ENCODE peak calls at places on chromosome 12, in four cellular contexts. T, W, G and K are unnamed samples.

GRCh38 chr12:80015660-80016059 is 80.8 kb upstream of the PPP1R12A start:
- DNase-seq in T (no peak), G (no peak), W (no peak), K (no peak)

GRCh38 chr12:95286713-95287112 is 69.1 kb downstream of the VEZT start:
- DNase-seq in W (no peak), T (no peak), G (no peak), K (no peak)

GRCh38 chr12:25585021-25585523 is 32.0 kb upstream of the LMNTD1 start:
- DNase-seq in W (no peak), G (no peak), T (no peak), K (no peak)

GRCh38 chr12:129605666-129606065 is 298.2 kb downstream of the TMEM132D start:
- DNase-seq in W (no peak), G (no peak), T (no peak), K (no peak)

GRCh38 chr12:124326899-124327298 is 32.0 kb downstream of the RFLNA start:
- DNase-seq in W (no peak), G (no peak), T (no peak), K (no peak)

GRCh38 chr12:51202650-51203198 is 15.1 kb downstream of the POU6F1 start:
- DNase-seq in T (no peak), G (no peak), W (no peak), K (no peak)

GRCh38 chr12:84038241-84038640 is 874.4 kb downstream of the SLC6A15 start:
- DNase-seq in T (no peak), W (no peak), G (no peak), K (no peak)

GRCh38 chr12:32039341-32039740 is 67.3 kb upstream of the BICD1 start:
- DNase-seq in W (no peak), T (no peak), G (peak; percentile 44), K (no peak)

GRCh38 chr12:62671321-62671720 is 204.7 kb downstream of the MON2 start:
- DNase-seq in G (no peak), W (no peak), T (no peak), K (no peak)

GRCh38 chr12:6752181-6752930 is 585 bp downstream of the MLF2 start:
- DNase-seq in W (no peak), T (peak; percentile 51), G (peak; percentile 66), K (peak; percentile 86)

GRCh38 chr12:39620664-39621658 is 1.4 kb upstream of the ABCD2 start:
- DNase-seq in G (no peak), W (peak; percentile 64), T (no peak), K (no peak)

GRCh38 chr12:127779301-127780045 is 487.5 kb upstream of the TMEM132C start:
- DNase-seq in W (no peak), T (no peak), G (no peak), K (no peak)

GRCh38 chr12:88325076-88325827 is 183.1 kb downstream of the TMTC3 start:
- DNase-seq in W (no peak), T (no peak), G (no peak), K (peak; percentile 16)

GRCh38 chr12:108455706-108456105 is 59.4 kb upstream of the FICD start:
- DNase-seq in T (no peak), G (no peak), W (peak; percentile 26), K (no peak)

GRCh38 chr12:31215521-31216232 is 110.3 kb downstream of the SINHCAF start:
- DNase-seq in G (no peak), T (no peak), W (no peak), K (no peak)

GRCh38 chr12:3492868-3493224 is 1.8 kb downstream of the PRMT8 start:
- DNase-seq in G (no peak), W (no peak), T (no peak), K (no peak)

GRCh38 chr12:3493225-3494049 is 2.4 kb downstream of the PRMT8 start:
- DNase-seq in W (no peak), T (no peak), G (no peak), K (no peak)

GRCh38 chr12:3491938-3492867 is 1.2 kb downstream of the PRMT8 start:
- DNase-seq in T (peak; percentile 2), W (no peak), G (peak; percentile 71), K (peak; percentile 33)

GRCh38 chr12:3489057-3489456 is 1.9 kb upstream of the PRMT8 start:
- DNase-seq in T (no peak), G (no peak), W (no peak), K (no peak)

GRCh38 chr12:3490848-3491382 is at the start of gene PRMT8:
- DNase-seq in T (no peak), W (no peak), G (no peak), K (no peak)
- TF ChIP-seq POLR2AphosphoS2 in T (no peak), W (no peak), G (no peak), K (no peak)

DNA sequence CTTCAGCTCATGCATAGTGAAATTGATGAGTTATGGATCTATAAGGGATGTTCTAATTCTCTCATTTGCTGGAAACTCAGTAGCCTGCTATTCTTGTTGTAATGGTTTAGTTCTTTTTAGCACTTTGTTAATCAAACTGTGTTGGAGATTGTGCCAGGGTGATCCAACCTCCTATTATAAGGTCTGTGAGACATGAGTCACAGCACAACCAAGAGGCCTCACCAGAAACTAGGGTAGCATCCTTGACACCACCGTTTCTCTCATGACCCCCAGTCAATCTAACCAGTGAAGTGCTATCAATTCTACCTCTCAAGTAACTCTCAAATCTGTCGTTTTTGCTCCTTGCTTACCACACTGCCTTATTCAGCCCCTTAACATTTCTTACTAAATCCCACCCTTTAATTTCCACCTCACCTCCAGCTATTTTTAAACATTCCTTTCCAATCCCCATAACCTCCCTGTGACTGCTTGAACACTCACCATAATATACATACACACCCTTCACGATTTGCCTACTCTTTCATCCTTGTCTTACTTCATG is 54.0 kb upstream of the NUDT4 start:
- DNase-seq in T (no peak), G (no peak), W (no peak), K (no peak)
- TF ChIP-seq POLR2AphosphoS2 in T (no peak), G (no peak), W (no peak), K (no peak)

GRCh38 chr12:55515696-55516095 is 23.5 kb downstream of the OR6C68 start:
- DNase-seq in T (peak; percentile 15), W (no peak), G (no peak), K (no peak)
- TF ChIP-seq POLR2AphosphoS2 in T (no peak), W (no peak), G (no peak), K (no peak)

DNA sequence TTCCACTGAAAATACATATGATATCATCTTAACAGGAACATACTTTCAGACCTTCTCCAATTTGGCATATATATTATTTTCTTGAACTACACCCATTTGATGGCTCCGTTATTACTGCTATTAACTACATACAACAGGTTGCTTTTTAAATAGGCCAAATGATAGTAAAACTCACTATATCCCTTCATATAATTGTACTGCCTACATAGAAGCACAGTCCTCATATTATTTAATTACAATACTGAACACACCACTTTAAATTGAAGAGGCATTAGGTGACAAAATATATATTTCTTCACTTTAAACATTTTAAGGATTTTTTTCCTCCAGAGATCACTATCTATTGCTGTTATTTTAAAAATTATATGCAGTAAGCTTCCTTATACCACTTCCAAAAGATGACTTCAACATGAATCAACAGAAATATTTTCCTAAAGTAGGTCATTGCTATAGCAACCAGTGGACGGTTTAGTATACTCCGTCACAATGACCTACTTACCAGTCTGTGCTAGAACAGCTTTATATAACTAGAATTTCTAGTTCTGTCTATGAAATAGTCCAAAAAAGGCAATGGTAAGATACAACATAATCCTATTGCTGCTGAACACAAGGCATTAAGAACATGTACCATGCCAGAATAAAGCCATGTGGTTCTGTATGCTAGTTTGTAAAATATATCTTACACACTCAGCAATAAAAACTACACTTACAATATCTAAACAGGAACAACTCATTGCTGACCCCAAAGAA is 40.5 kb upstream of the MTERF2 start:
- DNase-seq in W (no peak), T (peak; percentile 66), G (no peak), K (peak; percentile 87)
- TF ChIP-seq POLR2AphosphoS2 in W (no peak), T (no peak), G (no peak), K (no peak)

DNA sequence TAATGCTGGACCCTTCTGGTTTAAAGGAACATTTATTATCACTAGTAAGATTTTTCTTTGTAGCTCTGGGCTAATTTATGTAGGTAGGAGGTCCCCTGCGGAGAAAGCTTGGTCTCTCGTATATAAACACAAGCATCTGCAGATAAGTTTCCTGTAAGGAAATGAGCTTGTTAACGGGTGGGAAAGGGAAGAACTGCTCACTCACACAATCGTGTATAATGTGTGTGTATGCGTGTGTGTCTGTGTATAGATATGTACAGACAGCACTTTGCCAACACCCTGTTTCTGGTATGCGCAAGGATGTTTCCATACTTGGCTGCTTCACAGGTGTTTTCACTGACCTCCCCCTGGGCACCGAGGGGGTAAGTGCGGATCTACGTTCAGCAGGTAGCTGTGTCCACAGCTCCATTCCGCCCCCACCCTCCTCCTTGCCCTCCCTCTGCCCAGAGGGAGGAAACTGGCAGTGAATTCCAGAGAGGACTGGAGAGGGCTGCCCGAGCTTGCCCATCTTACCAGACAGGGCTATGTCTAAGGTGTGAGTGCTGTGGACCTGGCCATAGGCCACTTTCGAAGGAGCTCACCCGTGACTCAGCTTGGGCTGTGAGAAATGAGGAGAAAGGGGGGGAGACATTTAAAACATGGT is 65.2 kb downstream of the NINJ2 start:
- DNase-seq in T (no peak), W (no peak), G (no peak), K (no peak)
- TF ChIP-seq POLR2AphosphoS2 in T (no peak), W (no peak), G (no peak), K (no peak)

GRCh38 chr12:5073838-5074237 is 30.2 kb downstream of the KCNA5 start:
- DNase-seq in G (no peak), W (no peak), T (no peak), K (no peak)
- TF ChIP-seq POLR2AphosphoS2 in G (no peak), W (no peak), T (no peak), K (no peak)

GRCh38 chr12:50112456-50113218 is 601 bp downstream of the COX14 start:
- DNase-seq in G (peak; percentile 55), T (peak; percentile 49), W (no peak), K (no peak)
- TF ChIP-seq POLR2AphosphoS2 in G (no peak), T (no peak), W (no peak), K (no peak)

DNA sequence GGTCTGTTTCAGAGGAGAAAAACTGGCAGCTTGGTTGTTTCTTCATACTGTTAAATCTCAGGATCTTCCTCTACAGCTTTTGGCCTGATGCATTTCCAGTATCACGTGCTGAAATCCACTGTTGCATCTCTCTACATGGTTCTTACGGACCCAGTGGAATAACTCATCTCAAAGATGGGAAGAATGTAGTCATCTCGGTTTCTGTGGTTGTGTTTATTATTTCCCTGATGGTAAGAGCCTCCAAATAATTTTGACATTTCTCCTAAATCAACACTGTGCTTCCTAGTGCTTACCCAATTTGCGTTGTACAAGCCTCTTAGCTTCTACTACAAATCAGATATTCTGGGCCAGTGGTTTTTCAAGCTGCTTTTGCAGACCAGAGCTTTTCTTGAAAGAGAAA is 812.8 kb downstream of the C12orf50 start:
- DNase-seq in G (no peak), T (no peak), W (no peak), K (no peak)
- TF ChIP-seq POLR2AphosphoS2 in G (no peak), T (no peak), W (no peak), K (no peak)

DNA sequence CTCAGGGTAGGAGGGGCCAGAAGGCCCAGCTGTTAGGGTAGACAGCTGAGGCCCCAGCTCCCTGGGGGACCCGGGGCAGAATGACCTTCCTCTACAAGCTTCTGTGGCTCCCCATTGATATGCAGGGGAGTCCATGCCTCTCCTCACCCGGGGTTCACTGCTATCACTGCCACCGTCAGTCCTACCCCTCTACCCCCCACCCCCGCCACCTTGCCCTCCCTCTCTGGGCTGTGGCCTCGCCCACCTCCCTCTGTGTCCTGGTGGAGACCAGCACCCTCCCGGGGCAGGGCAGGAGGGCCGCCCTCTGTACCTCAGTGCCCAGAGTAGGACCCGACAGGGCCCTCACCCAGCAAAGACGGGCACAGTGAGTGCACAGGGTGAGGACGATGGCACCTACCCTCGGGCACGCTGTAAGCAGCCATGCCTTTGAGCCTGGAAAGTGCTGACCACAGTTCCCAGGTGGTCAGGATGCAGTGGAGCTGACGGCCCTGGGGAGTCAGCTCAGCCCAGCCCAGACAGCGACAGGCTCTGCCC is 88.4 kb upstream of the SFSWAP start:
- DNase-seq in W (no peak), T (no peak), G (no peak), K (no peak)
- TF ChIP-seq POLR2AphosphoS2 in W (no peak), T (no peak), G (no peak), K (no peak)